ENCODE peak calls at places on chromosomes 2 and 18, in seven cellular contexts. One of them, this sample, is unnamed.

GRCh38 chr2:29304399-29304798 is 189.2 kb downstream of the CLIP4 start:
- DNase-seq in mucosa of descending colon: no peak
- DNase-seq in stimulated activated CD4-positive, alpha-beta T cell treated with anti-CD3 and anti-CD28 coated beads, TNF-alpha, amount 100 ng/mL, for 24 hours: no peak
- DNase-seq in colonic mucosa: no peak
- DNase-seq in activated T-helper 1 cell treated with Interleukin-2 at 50 U/mL for 16 hours: no peak
- DNase-seq in EL: peak; percentile 7
- DNase-seq in right atrium auricular region: no peak
- DNase-seq in this sample: no peak

GRCh38 chr2:197211881-197212342 is 98.7 kb downstream of the ANKRD44 start:
- DNase-seq in mucosa of descending colon: no peak
- DNase-seq in stimulated activated CD4-positive, alpha-beta T cell treated with anti-CD3 and anti-CD28 coated beads, TNF-alpha, amount 100 ng/mL, for 24 hours: no peak
- DNase-seq in colonic mucosa: no peak
- DNase-seq in activated T-helper 1 cell treated with Interleukin-2 at 50 U/mL for 16 hours: no peak
- DNase-seq in EL: no peak
- DNase-seq in right atrium auricular region: no peak
- DNase-seq in this sample: no peak

GRCh38 chr2:60251247-60251646 is 302.2 kb downstream of the BCL11A start:
- DNase-seq in mucosa of descending colon: no peak
- DNase-seq in stimulated activated CD4-positive, alpha-beta T cell treated with anti-CD3 and anti-CD28 coated beads, TNF-alpha, amount 100 ng/mL, for 24 hours: no peak
- DNase-seq in colonic mucosa: no peak
- DNase-seq in activated T-helper 1 cell treated with Interleukin-2 at 50 U/mL for 16 hours: no peak
- DNase-seq in EL: no peak
- DNase-seq in right atrium auricular region: no peak
- DNase-seq in this sample: no peak

GRCh38 chr2:74836675-74837401 is 2.9 kb downstream of the HK2 start:
- DNase-seq in mucosa of descending colon: no peak
- DNase-seq in stimulated activated CD4-positive, alpha-beta T cell treated with anti-CD3 and anti-CD28 coated beads, TNF-alpha, amount 100 ng/mL, for 24 hours: no peak
- DNase-seq in colonic mucosa: no peak
- DNase-seq in activated T-helper 1 cell treated with Interleukin-2 at 50 U/mL for 16 hours: no peak
- DNase-seq in EL: no peak
- DNase-seq in right atrium auricular region: no peak
- DNase-seq in this sample: no peak

GRCh38 chr18:8609711-8610441 is 639 bp downstream of the RAB12 start:
- DNase-seq in mucosa of descending colon: peak; percentile 53
- DNase-seq in stimulated activated CD4-positive, alpha-beta T cell treated with anti-CD3 and anti-CD28 coated beads, TNF-alpha, amount 100 ng/mL, for 24 hours: no peak
- DNase-seq in colonic mucosa: no peak
- DNase-seq in activated T-helper 1 cell treated with Interleukin-2 at 50 U/mL for 16 hours: no peak
- DNase-seq in EL: peak; percentile 11
- DNase-seq in right atrium auricular region: no peak
- DNase-seq in this sample: no peak

GRCh38 chr2:177998006-177998405 is 74.6 kb downstream of the PDE11A start:
- DNase-seq in mucosa of descending colon: no peak
- DNase-seq in stimulated activated CD4-positive, alpha-beta T cell treated with anti-CD3 and anti-CD28 coated beads, TNF-alpha, amount 100 ng/mL, for 24 hours: no peak
- DNase-seq in colonic mucosa: no peak
- DNase-seq in activated T-helper 1 cell treated with Interleukin-2 at 50 U/mL for 16 hours: no peak
- DNase-seq in EL: peak; percentile 79
- DNase-seq in right atrium auricular region: no peak
- DNase-seq in this sample: no peak

GRCh38 chr2:129901754-129902415 is 77.6 kb upstream of the RAB6C start:
- DNase-seq in mucosa of descending colon: no peak
- DNase-seq in stimulated activated CD4-positive, alpha-beta T cell treated with anti-CD3 and anti-CD28 coated beads, TNF-alpha, amount 100 ng/mL, for 24 hours: no peak
- DNase-seq in colonic mucosa: peak; percentile 11
- DNase-seq in activated T-helper 1 cell treated with Interleukin-2 at 50 U/mL for 16 hours: no peak
- DNase-seq in EL: no peak
- DNase-seq in right atrium auricular region: peak; percentile 42
- DNase-seq in this sample: peak; percentile 66

GRCh38 chr18:9951022-9951859 is 37.4 kb downstream of the VAPA start:
- DNase-seq in mucosa of descending colon: no peak
- DNase-seq in stimulated activated CD4-positive, alpha-beta T cell treated with anti-CD3 and anti-CD28 coated beads, TNF-alpha, amount 100 ng/mL, for 24 hours: no peak
- DNase-seq in colonic mucosa: no peak
- DNase-seq in activated T-helper 1 cell treated with Interleukin-2 at 50 U/mL for 16 hours: no peak
- DNase-seq in EL: peak; percentile 63
- DNase-seq in right atrium auricular region: no peak
- DNase-seq in this sample: no peak

GRCh38 chr2:219632758-219633101 is 5.3 kb downstream of the SLC4A3 start:
- DNase-seq in mucosa of descending colon: no peak
- DNase-seq in stimulated activated CD4-positive, alpha-beta T cell treated with anti-CD3 and anti-CD28 coated beads, TNF-alpha, amount 100 ng/mL, for 24 hours: no peak
- DNase-seq in colonic mucosa: no peak
- DNase-seq in activated T-helper 1 cell treated with Interleukin-2 at 50 U/mL for 16 hours: no peak
- DNase-seq in EL: no peak
- DNase-seq in right atrium auricular region: no peak
- DNase-seq in this sample: no peak

GRCh38 chr2:48452108-48452507 is 77.8 kb upstream of the STON1 start:
- DNase-seq in mucosa of descending colon: no peak
- DNase-seq in stimulated activated CD4-positive, alpha-beta T cell treated with anti-CD3 and anti-CD28 coated beads, TNF-alpha, amount 100 ng/mL, for 24 hours: no peak
- DNase-seq in colonic mucosa: no peak
- DNase-seq in activated T-helper 1 cell treated with Interleukin-2 at 50 U/mL for 16 hours: no peak
- DNase-seq in EL: no peak
- DNase-seq in right atrium auricular region: no peak
- DNase-seq in this sample: no peak

GRCh38 chr2:46461716-46462171 is 17.6 kb upstream of the TMEM247 start:
- DNase-seq in mucosa of descending colon: no peak
- DNase-seq in stimulated activated CD4-positive, alpha-beta T cell treated with anti-CD3 and anti-CD28 coated beads, TNF-alpha, amount 100 ng/mL, for 24 hours: no peak
- DNase-seq in colonic mucosa: no peak
- DNase-seq in activated T-helper 1 cell treated with Interleukin-2 at 50 U/mL for 16 hours: no peak
- DNase-seq in EL: no peak
- DNase-seq in right atrium auricular region: no peak
- DNase-seq in this sample: no peak

GRCh38 chr2:186503827-186504606 is 18.0 kb downstream of the ZC3H15 start:
- DNase-seq in mucosa of descending colon: no peak
- DNase-seq in stimulated activated CD4-positive, alpha-beta T cell treated with anti-CD3 and anti-CD28 coated beads, TNF-alpha, amount 100 ng/mL, for 24 hours: no peak
- DNase-seq in colonic mucosa: no peak
- DNase-seq in activated T-helper 1 cell treated with Interleukin-2 at 50 U/mL for 16 hours: no peak
- DNase-seq in EL: peak; percentile 36
- DNase-seq in right atrium auricular region: no peak
- DNase-seq in this sample: no peak

GRCh38 chr2:222358876-222359275 is 60.1 kb upstream of the PAX3 start:
- DNase-seq in mucosa of descending colon: no peak
- DNase-seq in stimulated activated CD4-positive, alpha-beta T cell treated with anti-CD3 and anti-CD28 coated beads, TNF-alpha, amount 100 ng/mL, for 24 hours: no peak
- DNase-seq in colonic mucosa: no peak
- DNase-seq in activated T-helper 1 cell treated with Interleukin-2 at 50 U/mL for 16 hours: no peak
- DNase-seq in EL: peak; percentile 65
- DNase-seq in right atrium auricular region: no peak
- DNase-seq in this sample: no peak

GRCh38 chr2:99337931-99338580 is 867 bp downstream of the EIF5B start:
- DNase-seq in mucosa of descending colon: no peak
- DNase-seq in stimulated activated CD4-positive, alpha-beta T cell treated with anti-CD3 and anti-CD28 coated beads, TNF-alpha, amount 100 ng/mL, for 24 hours: no peak
- DNase-seq in colonic mucosa: no peak
- DNase-seq in activated T-helper 1 cell treated with Interleukin-2 at 50 U/mL for 16 hours: no peak
- DNase-seq in EL: peak; percentile 23
- DNase-seq in right atrium auricular region: no peak
- DNase-seq in this sample: no peak

GRCh38 chr2:105919826-105920225 is 175.1 kb downstream of the NCK2 start:
- DNase-seq in mucosa of descending colon: peak; percentile 35
- DNase-seq in stimulated activated CD4-positive, alpha-beta T cell treated with anti-CD3 and anti-CD28 coated beads, TNF-alpha, amount 100 ng/mL, for 24 hours: peak; percentile 11
- DNase-seq in colonic mucosa: peak; percentile 45
- DNase-seq in activated T-helper 1 cell treated with Interleukin-2 at 50 U/mL for 16 hours: peak; percentile 27
- DNase-seq in EL: peak; percentile 46
- DNase-seq in right atrium auricular region: peak; percentile 47
- DNase-seq in this sample: peak; percentile 55

GRCh38 chr2:47815764-47816163 is 32.8 kb downstream of the MSH6 start:
- DNase-seq in mucosa of descending colon: no peak
- DNase-seq in stimulated activated CD4-positive, alpha-beta T cell treated with anti-CD3 and anti-CD28 coated beads, TNF-alpha, amount 100 ng/mL, for 24 hours: no peak
- DNase-seq in colonic mucosa: no peak
- DNase-seq in activated T-helper 1 cell treated with Interleukin-2 at 50 U/mL for 16 hours: no peak
- DNase-seq in EL: no peak
- DNase-seq in right atrium auricular region: no peak
- DNase-seq in this sample: no peak

This sample was measured in coronary artery.